ENCODE peak calls at places on chromosomes 13 and 19, in eight cellular contexts. N is nucleus accumbens; R is HCT116; A is CD4-positive, CD25-positive, alpha-beta regulatory T cell; V is GM23338; I is WERI-Rb-1; M is psoas muscle; T is smooth muscle cell of the brain vasculature. X is an unnamed sample.

GRCh38 chr13:44300895-44301638 is 72.6 kb upstream of the SERP2 start:
- DNase-seq in M (peak; percentile 78), A (peak; percentile 18), R (peak; percentile 36), N (no peak), I (no peak), T (no peak), V (no peak), X (peak; percentile 40)

GRCh38 chr13:21668665-21669599 is 1.9 kb upstream of the FGF9 start:
- DNase-seq in M (peak; percentile 50), V (peak; percentile 69), R (no peak), N (no peak), T (no peak), I (no peak), A (peak; percentile 56), X (no peak)

GRCh38 chr19:2302319-2303208 is 5.4 kb downstream of the LINGO3 start:
- DNase-seq in N (no peak), I (no peak), M (peak; percentile 81), V (peak; percentile 76), T (no peak), A (no peak), R (no peak), X (no peak)

GRCh38 chr13:30422056-30422914 is at the start of gene UBE2L5:
- DNase-seq in A (peak; percentile 65), N (peak; percentile 69), V (peak; percentile 74), M (peak; percentile 89), R (peak; percentile 63), I (peak; percentile 39), T (no peak), X (peak; percentile 92)

GRCh38 chr13:48857576-48857975 is 118.1 kb upstream of the FNDC3A start:
- DNase-seq in R (no peak), I (no peak), T (no peak), M (no peak), A (no peak), N (no peak), V (no peak), X (no peak)

GRCh38 chr13:97413694-97414093 is 20.3 kb upstream of the RAP2A start:
- DNase-seq in R (no peak), T (no peak), N (no peak), I (no peak), A (no peak), M (no peak), V (no peak), X (no peak)

GRCh38 chr19:50328257-50329145 is 676 bp downstream of the KCNC3 start:
- DNase-seq in T (no peak), M (no peak), A (no peak), I (no peak), R (no peak), N (no peak), V (peak; percentile 64), X (peak; percentile 50)

GRCh38 chr19:8577247-8577646 is at the start of gene MYO1F:
- DNase-seq in N (no peak), M (peak; percentile 70), T (no peak), V (no peak), A (peak; percentile 37), I (no peak), R (no peak), X (no peak)

GRCh38 chr13:99577934-99578917 is 77.0 kb downstream of the TM9SF2 start:
- DNase-seq in R (no peak), I (no peak), A (no peak), N (no peak), M (no peak), V (peak; percentile 52), T (no peak), X (peak; percentile 17)